ENCODE peak calls at places on chromosomes 6 and 20, in eight cellular contexts. N is SK-N-DZ; K is globus pallidus; T is pancreas; Z is SK-MEL-5; W is tibial artery; E is activated T-helper 1 cell treated with anti-CD3 and anti-CD28 coated beads, Interleukin-2, amount 50 U/mL, for 16 hours; J is retina. D is an unnamed sample.

GRCh38 chr20:56628015-56628872 is 862 bp upstream of the TFAP2C start:
- DNase-seq in W (no peak), T (peak), E (no peak), Z (no peak), J (peak), K (no peak), N (no peak), D (no peak)

GRCh38 chr6:123636771-123637170 is at the start of gene TRDN:
- DNase-seq in J (no peak), Z (no peak), T (no peak), W (no peak), N (no peak), K (no peak), E (no peak), D (no peak)

GRCh38 chr6:108746411-108746810 is 101.8 kb upstream of the ARMC2 start:
- DNase-seq in K (no peak), Z (no peak), E (no peak), T (no peak), N (no peak), W (no peak), J (no peak), D (no peak)

GRCh38 chr20:3909952-3910366 is 20.8 kb downstream of the PANK2 start:
- DNase-seq in T (no peak), W (no peak), K (no peak), E (no peak), N (no peak), J (no peak), Z (no peak), D (no peak)

GRCh38 chr20:5073154-5074049 is 46.4 kb downstream of the PCNA start:
- DNase-seq in N (no peak), J (no peak), W (peak), T (peak), Z (peak), K (peak), E (no peak), D (peak)

GRCh38 chr6:111798281-111798725 is 74.9 kb downstream of the FYN start:
- DNase-seq in Z (no peak), N (no peak), J (no peak), W (no peak), E (no peak), K (no peak), T (no peak), D (no peak)

GRCh38 chr6:35083507-35083906 is 57.6 kb downstream of the TCP11 start:
- DNase-seq in Z (no peak), E (no peak), W (peak), N (no peak), J (no peak), T (no peak), K (no peak), D (no peak)

GRCh38 chr6:154154389-154154967 is 115.4 kb downstream of the OPRM1 start:
- DNase-seq in Z (peak), J (peak), E (peak), K (peak), T (no peak), N (peak), W (no peak), D (peak)

GRCh38 chr20:3614509-3614908 is 48.7 kb downstream of the GFRA4 start:
- DNase-seq in T (no peak), N (no peak), W (no peak), K (no peak), J (no peak), Z (no peak), E (no peak), D (no peak)

GRCh38 chr6:119313937-119314893 is 35.3 kb downstream of the MAN1A1 start:
- DNase-seq in J (no peak), Z (no peak), K (no peak), T (no peak), N (no peak), W (no peak), E (no peak), D (no peak)

GRCh38 chr6:157033428-157034140 is 256.4 kb downstream of the ARID1B start:
- DNase-seq in W (no peak), T (no peak), Z (no peak), J (no peak), K (no peak), E (no peak), N (no peak), D (no peak)

GRCh38 chr6:145506554-145506953 is 228.8 kb downstream of the EPM2A start:
- DNase-seq in Z (no peak), E (no peak), N (peak), T (no peak), W (no peak), K (no peak), J (no peak), D (no peak)

GRCh38 chr6:44630125-44631028 is 242.9 kb downstream of the CDC5L start:
- DNase-seq in K (peak), W (no peak), N (peak), J (peak), Z (peak), T (no peak), E (no peak), D (peak)

GRCh38 chr20:63594043-63594561 is 20.1 kb upstream of the HELZ2 start:
- DNase-seq in J (no peak), N (no peak), K (no peak), T (no peak), W (no peak), Z (no peak), E (no peak), D (no peak)

GRCh38 chr6:152368761-152369624 is 268.2 kb downstream of the SYNE1 start:
- DNase-seq in J (no peak), K (peak), Z (no peak), N (no peak), T (peak), E (no peak), W (no peak), D (peak)

GRCh38 chr20:41499064-41499463 is 119.1 kb downstream of the CHD6 start:
- DNase-seq in J (no peak), Z (no peak), W (no peak), T (no peak), K (no peak), E (no peak), N (no peak), D (no peak)

D was measured in ovary.